ENCODE peak calls at places on chromosomes 11 and 22, in five cellular contexts. Y is BJ; L is SJCRH30; A is posterior cingulate gyrus; O is activated CD4-positive, alpha-beta T cell treated with anti-CD3 and anti-CD28 coated beads for 24 hours. K is an unnamed sample.

GRCh38 chr11:134543144-134544044 is 131.4 kb upstream of the B3GAT1 start:
- DNase-seq in Y (no peak), L (no peak), A (no peak), O (no peak), K (no peak)

GRCh38 chr22:20741634-20742581 is 32.0 kb upstream of the SERPIND1 start:
- DNase-seq in Y (no peak), L (peak), A (peak), O (peak), K (peak)

GRCh38 chr22:46769191-46769675 is 6.8 kb downstream of the TBC1D22A start:
- DNase-seq in Y (no peak), L (no peak), A (no peak), O (no peak), K (no peak)

GRCh38 chr11:121466063-121466794 is 13.5 kb upstream of the SORL1-AS1 start:
- DNase-seq in Y (peak), L (peak), A (peak), O (no peak), K (peak)

GRCh38 chr11:70608568-70609314 is 210.4 kb downstream of the CTTN start:
- DNase-seq in Y (no peak), L (peak), A (no peak), O (no peak), K (no peak)

GRCh38 chr11:23540101-23540561 is 679.9 kb upstream of the CCDC179 start:
- DNase-seq in Y (no peak), L (peak), A (no peak), O (no peak), K (peak)

GRCh38 chr11:122628691-122629555 is 26.6 kb upstream of the UBASH3B start:
- DNase-seq in Y (no peak), L (peak), A (peak), O (peak), K (peak)

GRCh38 chr22:49097171-49097925 is 730.3 kb downstream of the BRD1 start:
- DNase-seq in Y (no peak), L (no peak), A (no peak), O (no peak), K (no peak)

GRCh38 chr22:20155330-20156041 is 4.6 kb upstream of the CCDC188 start:
- DNase-seq in Y (no peak), L (peak), A (peak), O (no peak), K (no peak)

GRCh38 chr11:97743205-97743742 is 1277.5 kb upstream of the CNTN5 start:
- DNase-seq in Y (no peak), L (peak), A (no peak), O (no peak), K (no peak)

GRCh38 chr22:44097263-44098020 is 73.3 kb downstream of the PARVB start:
- DNase-seq in Y (no peak), L (no peak), A (no peak), O (no peak), K (no peak)

GRCh38 chr22:38716827-38717226 is 11.1 kb downstream of the GTPBP1 start:
- DNase-seq in Y (no peak), L (no peak), A (no peak), O (no peak), K (no peak)

GRCh38 chr22:17815703-17816254 is 41.5 kb upstream of the BID start:
- DNase-seq in Y (no peak), L (no peak), A (no peak), O (no peak), K (no peak)

GRCh38 chr11:131005829-131006228 is 89.5 kb upstream of the SNX19 start:
- DNase-seq in Y (no peak), L (no peak), A (no peak), O (no peak), K (no peak)

GRCh38 chr22:25853902-25854301 is 111.9 kb downstream of the MYO18B start:
- DNase-seq in Y (no peak), L (no peak), A (no peak), O (no peak), K (no peak)

GRCh38 chr11:8228206-8228605 is 35.5 kb downstream of the LMO1 start:
- DNase-seq in Y (no peak), L (peak), A (no peak), O (no peak), K (no peak)

GRCh38 chr11:121543981-121544380 is 91.2 kb upstream of the SORL1-AS1 start:
- DNase-seq in Y (no peak), L (no peak), A (no peak), O (no peak), K (no peak)

GRCh38 chr22:22893891-22894739 is 6.5 kb downstream of the IGLL5 start:
- DNase-seq in Y (no peak), L (no peak), A (no peak), O (no peak), K (no peak)

GRCh38 chr11:130611791-130612251 is 163.4 kb downstream of the ADAMTS15 start:
- DNase-seq in Y (peak), L (no peak), A (no peak), O (no peak), K (no peak)

GRCh38 chr11:47669856-47670255 is 27.5 kb upstream of the MTCH2 start:
- DNase-seq in Y (no peak), L (no peak), A (no peak), O (no peak), K (no peak)

GRCh38 chr11:17459211-17459610 is 17.4 kb downstream of the ABCC8 start:
- DNase-seq in Y (no peak), L (no peak), A (no peak), O (no peak), K (no peak)

GRCh38 chr11:107777094-107777493 is 65.2 kb upstream of the SLN start:
- DNase-seq in Y (no peak), L (no peak), A (no peak), O (no peak), K (no peak)

GRCh38 chr11:112357488-112357887 is 96.8 kb upstream of the PLET1 start:
- DNase-seq in Y (no peak), L (no peak), A (no peak), O (no peak), K (no peak)

GRCh38 chr22:30029512-30029911 is 50.8 kb upstream of the HORMAD2 start:
- DNase-seq in Y (no peak), L (no peak), A (no peak), O (no peak), K (no peak)

GRCh38 chr11:71080239-71081097 is 171.9 kb downstream of the SHANK2 start:
- DNase-seq in Y (no peak), L (peak), A (peak), O (peak), K (peak)

GRCh38 chr22:49617866-49618688 is 209.6 kb downstream of the BRD1 start:
- DNase-seq in Y (no peak), L (no peak), A (no peak), O (no peak), K (no peak)

GRCh38 chr22:39592104-39593060 is 21.8 kb downstream of the CACNA1I start:
- DNase-seq in Y (peak), L (no peak), A (no peak), O (no peak), K (no peak)

GRCh38 chr22:19110064-19110458 is 12.2 kb downstream of the DGCR2 start:
- DNase-seq in Y (no peak), L (no peak), A (no peak), O (no peak), K (no peak)

GRCh38 chr11:17542249-17542648 is 2.0 kb downstream of the USH1C start:
- DNase-seq in Y (no peak), L (no peak), A (no peak), O (no peak), K (no peak)

GRCh38 chr11:95282337-95282751 is 51.3 kb upstream of the SESN3 start:
- DNase-seq in Y (no peak), L (no peak), A (no peak), O (no peak), K (no peak)

GRCh38 chr11:117747892-117748291 is 49.1 kb downstream of the DSCAML1 start:
- DNase-seq in Y (no peak), L (no peak), A (no peak), O (no peak), K (no peak)

GRCh38 chr11:86548278-86548917 is 124.0 kb downstream of the ME3 start:
- DNase-seq in Y (no peak), L (no peak), A (no peak), O (no peak), K (no peak)

GRCh38 chr11:69905202-69905535 is 86.0 kb upstream of the FGF3 start:
- DNase-seq in Y (no peak), L (no peak), A (no peak), O (no peak), K (no peak)

GRCh38 chr11:225734-226453 is 10.2 kb downstream of the SIRT3 start:
- DNase-seq in Y (no peak), L (no peak), A (no peak), O (no peak), K (no peak)

GRCh38 chr11:68312780-68313573 is 586 bp downstream of the LRP5 start:
- DNase-seq in Y (no peak), L (no peak), A (peak), O (no peak), K (no peak)

GRCh38 chr11:20057055-20057943 is 103.0 kb downstream of the DBX1 start:
- DNase-seq in Y (no peak), L (peak), A (no peak), O (no peak), K (no peak)

GRCh38 chr11:17538731-17539130 is 5.5 kb downstream of the USH1C start:
- DNase-seq in Y (no peak), L (peak), A (no peak), O (no peak), K (no peak)